ENCODE peak calls at places on chromosomes 4 and X, in six cellular contexts. A, I, J, E, T and W are unnamed samples.

GRCh38 chr4:148780426-148781005 is 338.3 kb upstream of the NR3C2 start:
- DNase-seq in A (no peak), I (no peak), J (no peak), E (no peak), T (no peak), W (no peak)

GRCh38 chr4:80431203-80431602 is 95.7 kb downstream of the CFAP299 start:
- DNase-seq in A (no peak), I (no peak), J (no peak), E (no peak), T (no peak), W (no peak)

GRCh38 chrX:36683507-36683906 is 324.7 kb upstream of the FAM47C start:
- DNase-seq in A (no peak), I (no peak), J (no peak), E (no peak), T (no peak), W (no peak)

GRCh38 chrX:48969471-48969870 is 2.2 kb downstream of the KCND1 start:
- DNase-seq in A (no peak), I (no peak), J (no peak), E (no peak), T (no peak), W (no peak)

GRCh38 chr4:53592686-53593641 is 1.7 kb upstream of the LNX1 start:
- DNase-seq in A (peak; percentile 34), I (no peak), J (peak; percentile 26), E (no peak), T (no peak), W (no peak)

GRCh38 chr4:60805500-60806313 is 394.4 kb upstream of the ADGRL3 start:
- DNase-seq in A (no peak), I (no peak), J (no peak), E (no peak), T (peak; percentile 48), W (no peak)

GRCh38 chrX:49001521-49002090 is 458 bp downstream of the GRIPAP1 start:
- DNase-seq in A (peak; percentile 54), I (peak; percentile 15), J (peak; percentile 22), E (no peak), T (peak; percentile 4), W (peak; percentile 26)

GRCh38 chrX:9465380-9466114 is 689 bp downstream of the TBL1X start:
- DNase-seq in A (peak; percentile 12), I (peak; percentile 10), J (peak; percentile 18), E (peak; percentile 63), T (no peak), W (no peak)

GRCh38 chrX:119118780-119119395 is 8.7 kb downstream of the KIAA1210 start:
- DNase-seq in A (peak; percentile 50), I (peak; percentile 32), J (peak; percentile 27), E (no peak), T (peak; percentile 40), W (peak; percentile 5)

GRCh38 chr4:3836802-3837601 is 70.8 kb downstream of the ADRA2C start:
- DNase-seq in A (no peak), I (no peak), J (no peak), E (peak; percentile 28), T (no peak), W (no peak)

GRCh38 chrX:110417128-110417527 is 58.5 kb downstream of the RTL9 start:
- DNase-seq in A (no peak), I (no peak), J (no peak), E (no peak), T (no peak), W (no peak)

GRCh38 chr4:98448923-98449322 is 187.7 kb downstream of the RAP1GDS1 start:
- DNase-seq in A (no peak), I (peak; percentile 12), J (no peak), E (no peak), T (no peak), W (no peak)

GRCh38 chr4:15918484-15919129 is 19.9 kb downstream of the FGFBP1 start:
- DNase-seq in A (no peak), I (no peak), J (no peak), E (no peak), T (no peak), W (no peak)

GRCh38 chr4:99395595-99396364 is 39.4 kb downstream of the ADH7 start:
- DNase-seq in A (no peak), I (no peak), J (no peak), E (no peak), T (peak; percentile 62), W (no peak)

GRCh38 chr4:94519925-94520789 is 68.4 kb downstream of the PDLIM5 start:
- DNase-seq in A (no peak), I (no peak), J (no peak), E (no peak), T (no peak), W (no peak)

GRCh38 chr4:48813984-48814383 is 16.9 kb upstream of the OCIAD1 start:
- DNase-seq in A (no peak), I (no peak), J (no peak), E (no peak), T (no peak), W (peak; percentile 57)

GRCh38 chr4:81828991-81829390 is 357.3 kb upstream of the RASGEF1B start:
- DNase-seq in A (no peak), I (no peak), J (peak; percentile 70), E (peak; percentile 84), T (no peak), W (no peak)

GRCh38 chr4:99855677-99856076 is 38.5 kb downstream of the LAMTOR3 start:
- DNase-seq in A (no peak), I (no peak), J (no peak), E (no peak), T (no peak), W (peak; percentile 55)

GRCh38 chr4:102860928-102861327 is 7.9 kb upstream of the CISD2 start:
- DNase-seq in A (no peak), I (no peak), J (no peak), E (no peak), T (no peak), W (no peak)

GRCh38 chr4:56460085-56460484 is 7.3 kb upstream of the SRP72 start:
- DNase-seq in A (no peak), I (no peak), J (no peak), E (no peak), T (no peak), W (no peak)

GRCh38 chr4:162767090-162767489 is 399.6 kb downstream of the NAF1 start:
- DNase-seq in A (no peak), I (no peak), J (no peak), E (no peak), T (no peak), W (no peak)

DNA sequence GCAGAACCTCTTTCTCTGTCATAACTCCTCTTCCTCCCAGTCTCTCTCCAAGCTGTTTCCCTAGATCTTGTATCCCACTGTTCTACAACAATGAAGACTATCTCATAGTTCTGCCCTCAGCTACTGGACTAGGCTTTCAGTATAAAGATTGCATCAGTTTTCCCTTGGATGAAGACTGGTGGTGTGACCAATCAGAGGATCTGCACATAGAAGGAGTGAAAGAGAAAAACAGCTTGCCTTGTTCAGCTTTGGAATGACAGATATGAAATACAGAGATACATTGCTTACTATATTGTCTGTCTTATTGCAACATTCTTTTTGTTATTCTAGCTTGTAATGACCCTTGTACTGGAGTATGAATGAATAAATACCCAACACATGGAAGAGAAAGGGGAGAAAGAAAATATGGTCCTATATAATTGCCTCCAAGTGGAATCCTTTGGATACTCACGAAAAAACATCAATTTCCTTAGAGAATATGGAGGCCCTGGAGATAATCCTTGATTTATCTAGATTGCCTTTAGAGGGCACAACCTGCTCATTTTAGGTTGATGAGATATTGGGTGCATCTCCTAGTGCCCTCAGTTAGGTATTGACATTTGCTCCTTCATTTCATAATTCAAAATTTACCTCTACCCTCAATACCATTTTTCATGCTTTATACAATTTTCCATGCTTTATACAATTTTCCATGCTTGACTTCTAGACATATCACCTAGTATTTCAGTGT is 395.8 kb downstream of the NAF1 start:
- DNase-seq in A (no peak), I (no peak), J (no peak), E (no peak), T (no peak), W (no peak)
- TF ChIP-seq CTCF in A (no peak), I (no peak), J (no peak), E (no peak), T (no peak), W (no peak)

GRCh38 chrX:56800801-56801200 is 71.8 kb downstream of the NBDY start:
- DNase-seq in A (no peak), I (peak; percentile 33), J (no peak), E (no peak), T (no peak), W (no peak)
- TF ChIP-seq CTCF in A (no peak), I (no peak), J (no peak), E (no peak), T (no peak), W (no peak)

GRCh38 chrX:38505583-38505982 is 55.8 kb upstream of the TSPAN7 start:
- DNase-seq in A (no peak), I (no peak), J (no peak), E (no peak), T (no peak), W (no peak)

GRCh38 chrX:38500886-38501285 is 60.5 kb upstream of the TSPAN7 start:
- DNase-seq in A (no peak), I (no peak), J (no peak), E (no peak), T (no peak), W (no peak)
- TF ChIP-seq CTCF in A (no peak), I (no peak), J (no peak), E (no peak), T (no peak), W (no peak)

GRCh38 chr4:128703948-128704347 is 105.6 kb upstream of the JADE1 start:
- DNase-seq in A (no peak), I (no peak), J (no peak), E (no peak), T (no peak), W (no peak)
- TF ChIP-seq CTCF in A (no peak), I (no peak), J (no peak), E (no peak), T (no peak), W (no peak)

GRCh38 chrX:153438522-153438921 is 7.3 kb downstream of the TREX2 start:
- DNase-seq in A (no peak), I (no peak), J (no peak), E (no peak), T (no peak), W (no peak)
- TF ChIP-seq CTCF in A (peak; percentile 27), I (no peak), J (no peak), E (peak; percentile 10), T (peak; percentile 60), W (peak; percentile 9)

GRCh38 chr4:122650148-122650547 is 29.3 kb upstream of the IL21 start:
- DNase-seq in A (no peak), I (no peak), J (no peak), E (no peak), T (no peak), W (no peak)

GRCh38 chr4:122647656-122648055 is 26.8 kb upstream of the IL21 start:
- DNase-seq in A (no peak), I (no peak), J (no peak), E (no peak), T (no peak), W (no peak)

GRCh38 chr4:122658377-122658776 is 37.5 kb upstream of the IL21 start:
- DNase-seq in A (no peak), I (no peak), J (no peak), E (no peak), T (no peak), W (no peak)

GRCh38 chr4:122652379-122652778 is 31.5 kb upstream of the IL21 start:
- DNase-seq in A (peak; percentile 7), I (peak; percentile 33), J (no peak), E (no peak), T (peak; percentile 79), W (no peak)
- TF ChIP-seq CTCF in A (peak; percentile 25), I (peak; percentile 43), J (peak; percentile 33), E (peak; percentile 37), T (peak; percentile 76), W (peak; percentile 61)

GRCh38 chrX:11143931-11144678 is 33.0 kb downstream of the HCCS start:
- DNase-seq in A (peak; percentile 49), I (peak; percentile 10), J (peak; percentile 43), E (no peak), T (peak; percentile 76), W (peak; percentile 29)
- TF ChIP-seq CTCF in A (peak; percentile 60), I (peak; percentile 58), J (peak; percentile 78), E (peak; percentile 70), T (peak; percentile 51), W (peak; percentile 47)